ENCODE peak calls at places on chromosomes 4 and X, in seven cellular contexts. E is right cardiac atrium; W is brain microvascular endothelial cell; A is transverse colon; R is PC-3; I is BE2C; U is stimulated activated CD8-positive, alpha-beta memory T cell treated with anti-CD3 and anti-CD28 coated beads, Interleukin-4, amount 100 ng/mL, for 1 hour. C is an unnamed sample.

GRCh38 chr4:155809835-155810234 is 51.0 kb downstream of the GUCY1B1 start:
- DNase-seq in I (no peak), W (peak; percentile 67), A (no peak), R (peak; percentile 87), U (no peak), E (no peak), C (peak; percentile 76)

GRCh38 chr4:183612329-183613250 is 46.4 kb downstream of the RWDD4 start:
- DNase-seq in W (no peak), A (no peak), I (no peak), R (no peak), U (no peak), E (no peak), C (no peak)

GRCh38 chr4:7183161-7183560 is 9.2 kb upstream of the SORCS2 start:
- DNase-seq in U (no peak), I (no peak), W (no peak), R (no peak), A (no peak), E (no peak), C (peak; percentile 43)

GRCh38 chr4:141036786-141037185 is 96.5 kb downstream of the RNF150 start:
- DNase-seq in U (no peak), R (no peak), A (no peak), E (no peak), I (no peak), W (no peak), C (no peak)

GRCh38 chrX:104134583-104135261 is 22.1 kb downstream of the SLC25A53 start:
- DNase-seq in I (no peak), R (no peak), U (no peak), A (no peak), E (no peak), W (no peak), C (no peak)

GRCh38 chr4:108352664-108353308 is 184.1 kb upstream of the LEF1 start:
- DNase-seq in U (no peak), E (no peak), W (no peak), A (no peak), I (no peak), R (no peak), C (no peak)

GRCh38 chrX:48498374-48498809 is 10.4 kb upstream of the PORCN start:
- DNase-seq in I (no peak), E (no peak), A (no peak), U (no peak), R (peak; percentile 86), W (peak; percentile 63), C (peak; percentile 84)

GRCh38 chr4:169484485-169484884 is 127.9 kb downstream of the NEK1 start:
- DNase-seq in R (no peak), E (no peak), W (peak; percentile 2), I (no peak), U (no peak), A (no peak), C (no peak)

GRCh38 chr4:145937990-145938611 is 522 bp downstream of the ZNF827 start:
- DNase-seq in I (peak; percentile 19), U (peak; percentile 13), R (peak; percentile 35), W (peak; percentile 22), E (peak; percentile 13), A (peak; percentile 28), C (peak; percentile 39)

GRCh38 chr4:88115587-88115986 is 42.9 kb downstream of the ABCG2 start:
- DNase-seq in E (no peak), A (no peak), U (no peak), R (no peak), W (no peak), I (no peak), C (no peak)

GRCh38 chr4:177554966-177555574 is 112.8 kb upstream of the AGA start:
- DNase-seq in A (peak; percentile 16), W (peak; percentile 39), U (no peak), I (peak; percentile 33), E (no peak), R (peak; percentile 51), C (peak; percentile 21)

GRCh38 chr4:36256398-36256828 is 12.1 kb upstream of the ARAP2 start:
- DNase-seq in U (no peak), I (no peak), A (no peak), E (no peak), W (no peak), R (no peak), C (no peak)

GRCh38 chr4:73897380-73898136 is 28.4 kb downstream of the CXCL1 start:
- DNase-seq in R (no peak), A (no peak), E (no peak), U (no peak), I (no peak), W (no peak), C (no peak)

GRCh38 chrX:94400488-94400887 is 726.5 kb downstream of the FAM133A start:
- DNase-seq in R (peak; percentile 11), U (no peak), W (no peak), A (no peak), I (no peak), E (no peak), C (peak; percentile 95)

GRCh38 chrX:77427586-77427985 is 19.6 kb upstream of the FGF16 start:
- DNase-seq in R (no peak), W (no peak), E (no peak), U (no peak), A (no peak), I (no peak), C (no peak)

GRCh38 chr4:157978680-157979361 is 194.0 kb downstream of the GASK1B start:
- DNase-seq in W (peak; percentile 60), I (peak; percentile 71), E (peak; percentile 40), A (peak; percentile 8), U (no peak), R (peak; percentile 60), C (peak; percentile 60)

GRCh38 chrX:103373581-103373980 is 2.8 kb upstream of the BEX3 start:
- DNase-seq in W (no peak), R (peak; percentile 57), U (no peak), A (no peak), E (no peak), I (no peak), C (peak; percentile 76)

GRCh38 chrX:44234116-44234515 is 109.4 kb downstream of the EFHC2 start:
- DNase-seq in U (no peak), W (no peak), A (no peak), I (no peak), R (no peak), E (no peak), C (peak; percentile 80)

GRCh38 chrX:15570145-15570544 is 30.6 kb downstream of the ACE2 start:
- DNase-seq in A (no peak), U (no peak), R (no peak), I (no peak), E (no peak), W (no peak), C (no peak)

GRCh38 chr4:89212666-89213381 is 94.8 kb downstream of the GPRIN3 start:
- DNase-seq in U (no peak), I (no peak), R (no peak), E (no peak), W (no peak), A (no peak), C (peak; percentile 39)

GRCh38 chr4:100497729-100498250 is 20.0 kb downstream of the EMCN start:
- DNase-seq in U (no peak), E (no peak), R (no peak), I (no peak), A (no peak), W (no peak), C (peak; percentile 30)

GRCh38 chr4:174047363-174047762 is 236.1 kb downstream of the FBXO8 start:
- DNase-seq in W (no peak), E (no peak), A (no peak), R (no peak), I (peak; percentile 77), U (no peak), C (no peak)

GRCh38 chr4:1715002-1715761 is 3.1 kb upstream of the SLBP start:
- DNase-seq in W (no peak), E (no peak), I (no peak), U (no peak), A (peak; percentile 31), R (no peak), C (no peak)

GRCh38 chr4:149521611-149522010 is 294.0 kb downstream of the IQCM start:
- DNase-seq in W (no peak), A (peak; percentile 28), U (no peak), E (no peak), I (no peak), R (peak; percentile 46), C (peak; percentile 35)

GRCh38 chrX:119647552-119648420 is 41.6 kb upstream of the NKRF start:
- DNase-seq in A (no peak), W (no peak), R (no peak), U (no peak), E (no peak), I (no peak), C (no peak)

GRCh38 chrX:8841911-8842310 is 40.7 kb upstream of the FAM9A start:
- DNase-seq in A (no peak), U (no peak), I (no peak), W (no peak), R (no peak), E (no peak), C (no peak)

GRCh38 chr4:15653864-15654391 is 1.2 kb downstream of the FBXL5 start:
- DNase-seq in E (no peak), R (peak; percentile 32), U (no peak), I (peak; percentile 32), W (peak; percentile 60), A (no peak), C (no peak)